ENCODE peak calls at places on chromosome 15, in nine cellular contexts. One of them, this sample, is unnamed.

GRCh38 chr15:94000603-94001002 is 230.8 kb upstream of the MCTP2 start:
- DNase-seq in upper lobe of right lung: no peak
- DNase-seq in HepG2: no peak
- DNase-seq in dorsolateral prefrontal cortex: no peak
- DNase-seq in cardiac fibroblast: no peak
- DNase-seq in GM12865: no peak
- DNase-seq in heart left ventricle: peak
- DNase-seq in heart right ventricle: no peak
- DNase-seq in astrocyte: no peak
- DNase-seq in this sample: no peak

GRCh38 chr15:33242165-33242564 is 47.7 kb upstream of the FMN1 start:
- DNase-seq in upper lobe of right lung: no peak
- DNase-seq in HepG2: peak
- DNase-seq in dorsolateral prefrontal cortex: no peak
- DNase-seq in cardiac fibroblast: peak
- DNase-seq in GM12865: no peak
- DNase-seq in heart left ventricle: no peak
- DNase-seq in heart right ventricle: no peak
- DNase-seq in astrocyte: peak
- DNase-seq in this sample: no peak

GRCh38 chr15:48631191-48631770 is 14.2 kb downstream of the FBN1 start:
- DNase-seq in upper lobe of right lung: no peak
- DNase-seq in HepG2: no peak
- DNase-seq in dorsolateral prefrontal cortex: no peak
- DNase-seq in cardiac fibroblast: peak
- DNase-seq in GM12865: peak
- DNase-seq in heart left ventricle: no peak
- DNase-seq in heart right ventricle: no peak
- DNase-seq in astrocyte: no peak
- DNase-seq in this sample: no peak

GRCh38 chr15:93300796-93301195 is 211.8 kb upstream of the RGMA start:
- DNase-seq in upper lobe of right lung: no peak
- DNase-seq in HepG2: no peak
- DNase-seq in dorsolateral prefrontal cortex: no peak
- DNase-seq in cardiac fibroblast: no peak
- DNase-seq in GM12865: no peak
- DNase-seq in heart left ventricle: no peak
- DNase-seq in heart right ventricle: no peak
- DNase-seq in astrocyte: no peak
- DNase-seq in this sample: no peak

GRCh38 chr15:59532770-59533379 is 78.7 kb upstream of the GCNT3 start:
- DNase-seq in upper lobe of right lung: no peak
- DNase-seq in HepG2: peak
- DNase-seq in dorsolateral prefrontal cortex: no peak
- DNase-seq in cardiac fibroblast: peak
- DNase-seq in GM12865: peak
- DNase-seq in heart left ventricle: no peak
- DNase-seq in heart right ventricle: peak
- DNase-seq in astrocyte: no peak
- DNase-seq in this sample: peak

GRCh38 chr15:70466305-70466704 is 297.1 kb downstream of the UACA start:
- DNase-seq in upper lobe of right lung: no peak
- DNase-seq in HepG2: no peak
- DNase-seq in dorsolateral prefrontal cortex: no peak
- DNase-seq in cardiac fibroblast: no peak
- DNase-seq in GM12865: peak
- DNase-seq in heart left ventricle: no peak
- DNase-seq in heart right ventricle: no peak
- DNase-seq in astrocyte: no peak
- DNase-seq in this sample: no peak

GRCh38 chr15:35705885-35706590 is 160.1 kb upstream of the DPH6 start:
- DNase-seq in upper lobe of right lung: no peak
- DNase-seq in HepG2: no peak
- DNase-seq in dorsolateral prefrontal cortex: no peak
- DNase-seq in cardiac fibroblast: no peak
- DNase-seq in GM12865: no peak
- DNase-seq in heart left ventricle: peak
- DNase-seq in heart right ventricle: peak
- DNase-seq in astrocyte: peak
- DNase-seq in this sample: peak

GRCh38 chr15:38148476-38148875 is 104.2 kb upstream of the SPRED1 start:
- DNase-seq in upper lobe of right lung: no peak
- DNase-seq in HepG2: no peak
- DNase-seq in dorsolateral prefrontal cortex: no peak
- DNase-seq in cardiac fibroblast: no peak
- DNase-seq in GM12865: no peak
- DNase-seq in heart left ventricle: no peak
- DNase-seq in heart right ventricle: no peak
- DNase-seq in astrocyte: no peak
- DNase-seq in this sample: peak

GRCh38 chr15:69223083-69223813 is 62.8 kb downstream of the GLCE start:
- DNase-seq in upper lobe of right lung: no peak
- DNase-seq in HepG2: no peak
- DNase-seq in dorsolateral prefrontal cortex: no peak
- DNase-seq in cardiac fibroblast: no peak
- DNase-seq in GM12865: no peak
- DNase-seq in heart left ventricle: no peak
- DNase-seq in heart right ventricle: no peak
- DNase-seq in astrocyte: no peak
- DNase-seq in this sample: no peak

GRCh38 chr15:71057143-71057542 is 58.1 kb upstream of the THSD4 start:
- DNase-seq in upper lobe of right lung: no peak
- DNase-seq in HepG2: no peak
- DNase-seq in dorsolateral prefrontal cortex: no peak
- DNase-seq in cardiac fibroblast: no peak
- DNase-seq in GM12865: no peak
- DNase-seq in heart left ventricle: no peak
- DNase-seq in heart right ventricle: no peak
- DNase-seq in astrocyte: no peak
- DNase-seq in this sample: no peak

GRCh38 chr15:70362911-70363310 is 265.2 kb upstream of the TLE3 start:
- DNase-seq in upper lobe of right lung: peak
- DNase-seq in HepG2: peak
- DNase-seq in dorsolateral prefrontal cortex: no peak
- DNase-seq in cardiac fibroblast: peak
- DNase-seq in GM12865: peak
- DNase-seq in heart left ventricle: peak
- DNase-seq in heart right ventricle: no peak
- DNase-seq in astrocyte: peak
- DNase-seq in this sample: peak

GRCh38 chr15:75631935-75632334 is 6.4 kb upstream of the SNUPN start:
- DNase-seq in upper lobe of right lung: no peak
- DNase-seq in HepG2: no peak
- DNase-seq in dorsolateral prefrontal cortex: no peak
- DNase-seq in cardiac fibroblast: no peak
- DNase-seq in GM12865: no peak
- DNase-seq in heart left ventricle: no peak
- DNase-seq in heart right ventricle: no peak
- DNase-seq in astrocyte: no peak
- DNase-seq in this sample: no peak

GRCh38 chr15:84979651-84980050 is 2.0 kb upstream of the PDE8A start:
- DNase-seq in upper lobe of right lung: peak
- DNase-seq in HepG2: no peak
- DNase-seq in dorsolateral prefrontal cortex: no peak
- DNase-seq in cardiac fibroblast: no peak
- DNase-seq in GM12865: no peak
- DNase-seq in heart left ventricle: peak
- DNase-seq in heart right ventricle: no peak
- DNase-seq in astrocyte: no peak
- DNase-seq in this sample: no peak

GRCh38 chr15:34616613-34617012 is 33.2 kb upstream of the GOLGA8B start:
- DNase-seq in upper lobe of right lung: no peak
- DNase-seq in HepG2: peak
- DNase-seq in dorsolateral prefrontal cortex: no peak
- DNase-seq in cardiac fibroblast: peak
- DNase-seq in GM12865: peak
- DNase-seq in heart left ventricle: peak
- DNase-seq in heart right ventricle: peak
- DNase-seq in astrocyte: peak
- DNase-seq in this sample: peak

GRCh38 chr15:68508485-68509189 is 70.2 kb upstream of the CORO2B start:
- DNase-seq in upper lobe of right lung: no peak
- DNase-seq in HepG2: no peak
- DNase-seq in dorsolateral prefrontal cortex: no peak
- DNase-seq in cardiac fibroblast: no peak
- DNase-seq in GM12865: no peak
- DNase-seq in heart left ventricle: no peak
- DNase-seq in heart right ventricle: no peak
- DNase-seq in astrocyte: no peak
- DNase-seq in this sample: no peak

GRCh38 chr15:90660195-90660995 is 56.8 kb upstream of the BLM start:
- DNase-seq in upper lobe of right lung: peak
- DNase-seq in HepG2: no peak
- DNase-seq in dorsolateral prefrontal cortex: no peak
- DNase-seq in cardiac fibroblast: peak
- DNase-seq in GM12865: peak
- DNase-seq in heart left ventricle: peak
- DNase-seq in heart right ventricle: peak
- DNase-seq in astrocyte: peak
- DNase-seq in this sample: peak

GRCh38 chr15:58696740-58697139 is 52.8 kb downstream of the ADAM10 start:
- DNase-seq in upper lobe of right lung: no peak
- DNase-seq in HepG2: no peak
- DNase-seq in dorsolateral prefrontal cortex: no peak
- DNase-seq in cardiac fibroblast: no peak
- DNase-seq in GM12865: no peak
- DNase-seq in heart left ventricle: no peak
- DNase-seq in heart right ventricle: no peak
- DNase-seq in astrocyte: no peak
- DNase-seq in this sample: no peak

GRCh38 chr15:84669726-84670125 is 11.7 kb upstream of the NMB start:
- DNase-seq in upper lobe of right lung: no peak
- DNase-seq in HepG2: no peak
- DNase-seq in dorsolateral prefrontal cortex: no peak
- DNase-seq in cardiac fibroblast: no peak
- DNase-seq in GM12865: no peak
- DNase-seq in heart left ventricle: no peak
- DNase-seq in heart right ventricle: no peak
- DNase-seq in astrocyte: peak
- DNase-seq in this sample: no peak

GRCh38 chr15:70722266-70723123 is 40.9 kb downstream of the UACA start:
- DNase-seq in upper lobe of right lung: no peak
- DNase-seq in HepG2: peak
- DNase-seq in dorsolateral prefrontal cortex: no peak
- DNase-seq in cardiac fibroblast: peak
- DNase-seq in GM12865: peak
- DNase-seq in heart left ventricle: no peak
- DNase-seq in heart right ventricle: no peak
- DNase-seq in astrocyte: peak
- DNase-seq in this sample: peak

GRCh38 chr15:82647045-82647834 is at the start of gene CPEB1:
- DNase-seq in upper lobe of right lung: no peak
- DNase-seq in HepG2: no peak
- DNase-seq in dorsolateral prefrontal cortex: peak
- DNase-seq in cardiac fibroblast: peak
- DNase-seq in GM12865: peak
- DNase-seq in heart left ventricle: peak
- DNase-seq in heart right ventricle: peak
- DNase-seq in astrocyte: no peak
- DNase-seq in this sample: peak
- TF ChIP-seq CTCF in upper lobe of right lung: peak
- TF ChIP-seq CTCF in HepG2: no peak
- TF ChIP-seq CTCF in dorsolateral prefrontal cortex: peak
- TF ChIP-seq CTCF in cardiac fibroblast: no peak
- TF ChIP-seq CTCF in GM12865: no peak
- TF ChIP-seq CTCF in heart left ventricle: no peak
- TF ChIP-seq CTCF in heart right ventricle: peak
- TF ChIP-seq CTCF in astrocyte: no peak
- TF ChIP-seq CTCF in this sample: peak

DNA sequence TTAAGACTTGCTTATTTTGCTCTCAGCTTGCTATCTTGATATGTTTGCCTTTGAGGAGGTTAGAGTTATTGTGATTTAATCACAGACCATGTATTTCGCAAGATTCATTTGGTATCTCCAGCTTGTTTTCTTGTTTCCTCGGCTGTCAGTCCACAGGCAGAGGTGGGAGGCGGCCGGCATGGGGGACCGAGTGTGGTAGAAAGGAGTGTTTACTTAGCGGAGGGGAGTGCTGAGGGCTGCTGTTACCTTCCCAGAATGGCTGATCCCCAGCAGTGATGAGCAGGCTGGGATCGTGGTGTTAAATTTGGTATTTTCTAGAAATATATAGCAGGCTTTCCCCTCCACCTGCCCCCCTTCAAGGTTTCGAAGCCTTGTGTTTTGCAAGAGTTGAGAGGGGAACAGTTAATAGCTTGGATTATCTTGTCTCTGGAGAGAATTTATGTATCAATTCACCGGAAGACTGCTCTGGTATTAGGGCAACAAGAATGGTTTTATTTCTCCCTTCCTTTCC is 151.2 kb downstream of the IGF1R start:
- DNase-seq in upper lobe of right lung: no peak
- DNase-seq in HepG2: peak
- DNase-seq in dorsolateral prefrontal cortex: no peak
- DNase-seq in cardiac fibroblast: no peak
- DNase-seq in GM12865: no peak
- DNase-seq in heart left ventricle: no peak
- DNase-seq in heart right ventricle: no peak
- DNase-seq in astrocyte: no peak
- DNase-seq in this sample: peak
- H3K4me3 ChIP-seq in upper lobe of right lung: no peak
- H3K4me3 ChIP-seq in HepG2: peak
- H3K4me3 ChIP-seq in dorsolateral prefrontal cortex: no peak
- H3K4me3 ChIP-seq in cardiac fibroblast: no peak
- H3K4me3 ChIP-seq in GM12865: no peak
- H3K4me3 ChIP-seq in heart left ventricle: no peak
- H3K4me3 ChIP-seq in heart right ventricle: no peak
- H3K4me3 ChIP-seq in astrocyte: no peak
- H3K4me3 ChIP-seq in this sample: peak

GRCh38 chr15:29942144-29942543 is 119.9 kb upstream of the TJP1 start:
- DNase-seq in upper lobe of right lung: no peak
- DNase-seq in HepG2: no peak
- DNase-seq in dorsolateral prefrontal cortex: peak
- DNase-seq in cardiac fibroblast: peak
- DNase-seq in GM12865: no peak
- DNase-seq in heart left ventricle: no peak
- DNase-seq in heart right ventricle: no peak
- DNase-seq in astrocyte: no peak
- DNase-seq in this sample: peak
- TF ChIP-seq CTCF in upper lobe of right lung: peak
- TF ChIP-seq CTCF in HepG2: peak
- TF ChIP-seq CTCF in dorsolateral prefrontal cortex: peak
- TF ChIP-seq CTCF in cardiac fibroblast: peak
- TF ChIP-seq CTCF in GM12865: no peak
- TF ChIP-seq CTCF in heart left ventricle: peak
- TF ChIP-seq CTCF in heart right ventricle: peak
- TF ChIP-seq CTCF in astrocyte: peak
- TF ChIP-seq CTCF in this sample: peak

DNA sequence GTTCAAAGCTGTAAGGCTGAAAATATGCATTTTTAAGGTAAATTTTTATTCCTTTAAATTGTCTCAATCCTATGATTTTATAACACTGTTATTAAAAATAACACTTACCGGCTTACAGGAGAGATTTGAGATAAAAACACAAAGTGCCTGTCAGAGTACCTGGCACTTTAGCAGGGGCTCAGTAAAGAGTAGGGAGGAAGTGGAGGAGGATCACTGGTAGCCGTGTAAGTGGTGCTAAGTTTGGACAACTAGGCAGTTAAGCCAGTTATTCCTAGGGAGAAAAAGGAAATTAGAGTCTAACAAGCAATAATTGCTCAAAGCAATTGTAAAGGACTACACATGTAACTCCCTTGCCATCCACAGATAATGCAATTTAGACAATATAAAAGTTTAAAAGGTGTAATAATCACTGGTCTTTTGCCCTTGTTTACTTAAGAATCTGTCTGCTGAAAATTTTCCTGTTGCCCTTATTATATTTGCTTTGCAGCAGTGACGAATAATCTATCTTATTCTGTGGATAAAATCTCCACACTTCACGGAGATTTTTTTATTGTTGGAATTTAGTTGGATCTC is 204.8 kb downstream of the CDIN1 start:
- DNase-seq in upper lobe of right lung: no peak
- DNase-seq in HepG2: no peak
- DNase-seq in dorsolateral prefrontal cortex: no peak
- DNase-seq in cardiac fibroblast: no peak
- DNase-seq in GM12865: no peak
- DNase-seq in heart left ventricle: no peak
- DNase-seq in heart right ventricle: no peak
- DNase-seq in astrocyte: no peak
- DNase-seq in this sample: no peak
- H3K4me3 ChIP-seq in upper lobe of right lung: no peak
- H3K4me3 ChIP-seq in HepG2: no peak
- H3K4me3 ChIP-seq in dorsolateral prefrontal cortex: no peak
- H3K4me3 ChIP-seq in cardiac fibroblast: no peak
- H3K4me3 ChIP-seq in GM12865: no peak
- H3K4me3 ChIP-seq in heart left ventricle: no peak
- H3K4me3 ChIP-seq in heart right ventricle: no peak
- H3K4me3 ChIP-seq in astrocyte: no peak
- H3K4me3 ChIP-seq in this sample: no peak